ENCODE peak calls at places on chromosome 11, in seven cellular contexts. L is Peyer's patch; Y is left cardiac atrium; X is HFFc6; G is globus pallidus; A is erythroblast; F is activated CD4-positive, alpha-beta T cell treated with anti-CD3 and anti-CD28 coated beads for 4 hours. W is an unnamed sample.

GRCh38 chr11:14029415-14029814 is 66.9 kb downstream of the SPON1 start:
- DNase-seq in L (no peak), Y (no peak), X (no peak), G (no peak), A (no peak), F (no peak), W (no peak)

GRCh38 chr11:69095300-69095699 is 46.6 kb downstream of the TPCN2 start:
- DNase-seq in L (no peak), Y (no peak), X (no peak), G (no peak), A (no peak), F (no peak), W (no peak)

GRCh38 chr11:45606514-45607024 is 58.9 kb downstream of the CHST1 start:
- DNase-seq in L (no peak), Y (no peak), X (no peak), G (no peak), A (no peak), F (no peak), W (peak)

GRCh38 chr11:76668362-76669155 is 2.0 kb downstream of the LRRC32 start:
- DNase-seq in L (no peak), Y (peak), X (no peak), G (no peak), A (no peak), F (no peak), W (no peak)

GRCh38 chr11:108500721-108501120 is 2.5 kb upstream of the POGLUT3 start:
- DNase-seq in L (no peak), Y (no peak), X (no peak), G (no peak), A (peak), F (no peak), W (no peak)

GRCh38 chr11:7538023-7538422 is 24.2 kb downstream of the PPFIBP2 start:
- DNase-seq in L (no peak), Y (peak), X (no peak), G (no peak), A (no peak), F (no peak), W (no peak)

GRCh38 chr11:457071-457760 is 7.1 kb downstream of the PTDSS2 start:
- DNase-seq in L (no peak), Y (no peak), X (no peak), G (no peak), A (no peak), F (no peak), W (no peak)

GRCh38 chr11:63023415-63023814 is 7.8 kb upstream of the SLC22A8 start:
- DNase-seq in L (no peak), Y (no peak), X (no peak), G (no peak), A (no peak), F (no peak), W (no peak)

GRCh38 chr11:111064118-111064517 is 181.4 kb upstream of the POU2AF2 start:
- DNase-seq in L (no peak), Y (no peak), X (peak), G (peak), A (no peak), F (no peak), W (no peak)

GRCh38 chr11:19208959-19209568 is 7.3 kb upstream of the CSRP3 start:
- DNase-seq in L (no peak), Y (no peak), X (no peak), G (no peak), A (no peak), F (no peak), W (no peak)

GRCh38 chr11:44585421-44585820 is 20.0 kb downstream of the CD82 start:
- DNase-seq in L (no peak), Y (no peak), X (no peak), G (no peak), A (no peak), F (no peak), W (no peak)

GRCh38 chr11:115409691-115410220 is 94.5 kb downstream of the CADM1 start:
- DNase-seq in L (no peak), Y (no peak), X (no peak), G (peak), A (no peak), F (no peak), W (no peak)

GRCh38 chr11:35927730-35928129 is 16.1 kb upstream of the LDLRAD3 start:
- DNase-seq in L (peak), Y (peak), X (no peak), G (no peak), A (peak), F (no peak), W (no peak)

GRCh38 chr11:73314121-73314948 is 6.3 kb downstream of the ARHGEF17 start:
- DNase-seq in L (no peak), Y (peak), X (peak), G (peak), A (no peak), F (no peak), W (peak)

GRCh38 chr11:35735903-35736302 is 73.3 kb downstream of the TRIM44 start:
- DNase-seq in L (no peak), Y (no peak), X (no peak), G (no peak), A (no peak), F (no peak), W (no peak)

GRCh38 chr11:69948256-69949141 is 129.3 kb upstream of the FGF3 start:
- DNase-seq in L (peak), Y (peak), X (no peak), G (no peak), A (peak), F (no peak), W (peak)

GRCh38 chr11:116990061-116990473 is 108.2 kb downstream of the SIK3 start:
- DNase-seq in L (no peak), Y (no peak), X (peak), G (no peak), A (peak), F (no peak), W (no peak)

GRCh38 chr11:64356498-64357411 is 2.2 kb upstream of the RPS6KA4 start:
- DNase-seq in L (no peak), Y (no peak), X (peak), G (no peak), A (peak), F (no peak), W (peak)

GRCh38 chr11:25860677-25861445 is 471.1 kb upstream of the ANO3 start:
- DNase-seq in L (no peak), Y (no peak), X (no peak), G (no peak), A (no peak), F (no peak), W (no peak)

GRCh38 chr11:1371026-1371325 is 18.8 kb upstream of the BRSK2 start:
- DNase-seq in L (no peak), Y (no peak), X (no peak), G (no peak), A (no peak), F (no peak), W (no peak)

W was measured in K562.